ENCODE peak calls at places on chromosomes 6 and 20, in nine cellular contexts. I is CD8-positive, alpha-beta T cell; Z is astrocyte of the spinal cord; V is IMR-90; X is A549; L is fibroblast of pulmonary artery; B is cardiac muscle cell; E is Panc1; P is endothelial cell of umbilical vein. O is an unnamed sample.

GRCh38 chr6:129860901-129861665 is at the start of gene TMEM244:
- DNase-seq in V (peak; percentile 70), P (no peak), I (no peak), L (no peak), E (no peak), X (no peak), B (peak; percentile 22), Z (peak; percentile 51), O (no peak)

GRCh38 chr6:110556317-110557115 is 80.1 kb upstream of the SLC22A16 start:
- DNase-seq in P (no peak), Z (no peak), I (no peak), E (no peak), L (no peak), B (no peak), X (no peak), V (no peak), O (no peak)

GRCh38 chr6:82646231-82646615 is 282.6 kb downstream of the TPBG start:
- DNase-seq in L (no peak), I (no peak), Z (peak; percentile 7), X (no peak), E (peak; percentile 20), B (no peak), P (no peak), V (no peak), O (no peak)

GRCh38 chr6:36367743-36368142 is 19.7 kb downstream of the ETV7 start:
- DNase-seq in V (no peak), E (no peak), L (no peak), X (no peak), B (no peak), P (no peak), Z (no peak), I (no peak), O (no peak)

GRCh38 chr6:142842423-142843261 is 102.3 kb downstream of the HIVEP2 start:
- DNase-seq in B (no peak), Z (peak; percentile 70), I (no peak), P (peak; percentile 91), E (peak; percentile 77), V (peak; percentile 57), L (peak; percentile 60), X (no peak), O (no peak)

GRCh38 chr6:26199773-26200728 is 112.8 kb downstream of the HFE start:
- DNase-seq in X (no peak), E (no peak), Z (peak; percentile 48), I (no peak), P (no peak), V (peak; percentile 38), B (no peak), L (peak; percentile 55), O (no peak)

GRCh38 chr6:401239-401993 is 9.9 kb downstream of the IRF4 start:
- DNase-seq in L (no peak), X (no peak), I (no peak), V (no peak), B (no peak), P (no peak), E (no peak), Z (no peak), O (no peak)

GRCh38 chr20:40251284-40251932 is 437.6 kb downstream of the MAFB start:
- DNase-seq in P (peak; percentile 17), L (peak; percentile 16), E (no peak), Z (no peak), B (peak; percentile 19), I (no peak), X (peak; percentile 4), V (peak; percentile 15), O (no peak)

GRCh38 chr6:161748535-161749386 is 474.9 kb upstream of the AGPAT4 start:
- DNase-seq in L (peak; percentile 14), P (peak; percentile 5), V (no peak), E (no peak), I (no peak), Z (no peak), B (peak; percentile 82), X (peak; percentile 15), O (no peak)
- TF ChIP-seq CTCF in L (peak; percentile 33), P (peak; percentile 26), V (no peak), E (peak; percentile 74), I (no peak), Z (peak; percentile 61), B (peak; percentile 59), X (peak; percentile 30), O (no peak)

GRCh38 chr6:41563060-41563776 is 17.0 kb downstream of the FOXP4 start:
- DNase-seq in V (no peak), X (no peak), P (no peak), E (no peak), Z (no peak), L (no peak), B (no peak), I (no peak), O (no peak)
- H3K4me3 ChIP-seq in V (no peak overlapping the region), X (no peak overlapping the region), P (no peak overlapping the region), E (no peak overlapping the region), Z (no peak overlapping the region), L (no peak overlapping the region), B (no peak overlapping the region), I (no peak overlapping the region), O (no peak overlapping the region)

GRCh38 chr6:112432853-112433252 is 85.7 kb downstream of the RFPL4B start:
- DNase-seq in I (no peak), X (no peak), V (peak; percentile 21), Z (no peak), L (no peak), E (no peak), P (no peak), B (no peak), O (no peak)

GRCh38 chr6:112431803-112432202 is 84.7 kb downstream of the RFPL4B start:
- DNase-seq in B (no peak), P (no peak), I (no peak), X (no peak), E (no peak), L (no peak), V (no peak), Z (no peak), O (no peak)

GRCh38 chr6:112428477-112428876 is 81.3 kb downstream of the RFPL4B start:
- DNase-seq in P (no peak), L (peak; percentile 11), X (no peak), V (no peak), E (no peak), Z (no peak), B (no peak), I (no peak), O (no peak)

GRCh38 chr6:112433457-112433856 is 86.3 kb downstream of the RFPL4B start:
- DNase-seq in X (no peak), P (no peak), B (no peak), I (no peak), E (no peak), Z (no peak), V (no peak), L (no peak), O (no peak)

GRCh38 chr6:112429226-112429625 is 82.1 kb downstream of the RFPL4B start:
- DNase-seq in P (peak; percentile 17), V (peak; percentile 53), Z (peak; percentile 25), E (no peak), B (peak; percentile 45), L (peak; percentile 45), I (no peak), X (no peak), O (no peak)
- TF ChIP-seq CTCF in P (no peak), V (peak; percentile 47), Z (peak; percentile 31), E (peak; percentile 48), B (no peak), L (peak; percentile 17), I (no peak), X (no peak), O (peak; percentile 19)

GRCh38 chr20:5413394-5413793 is 96.6 kb upstream of the PROKR2 start:
- DNase-seq in I (no peak), X (no peak), V (no peak), Z (no peak), B (no peak), E (no peak), L (no peak), P (no peak), O (no peak)

GRCh38 chr20:5410450-5410849 is 93.7 kb upstream of the PROKR2 start:
- DNase-seq in B (no peak), L (no peak), X (no peak), E (no peak), I (no peak), P (no peak), Z (no peak), V (no peak), O (no peak)
- H3K4me3 ChIP-seq in B (no peak overlapping the region), L (no peak overlapping the region), X (no peak overlapping the region), E (no peak overlapping the region), I (no peak overlapping the region), P (no peak overlapping the region), Z (no peak overlapping the region), V (no peak overlapping the region), O (no peak overlapping the region)

DNA sequence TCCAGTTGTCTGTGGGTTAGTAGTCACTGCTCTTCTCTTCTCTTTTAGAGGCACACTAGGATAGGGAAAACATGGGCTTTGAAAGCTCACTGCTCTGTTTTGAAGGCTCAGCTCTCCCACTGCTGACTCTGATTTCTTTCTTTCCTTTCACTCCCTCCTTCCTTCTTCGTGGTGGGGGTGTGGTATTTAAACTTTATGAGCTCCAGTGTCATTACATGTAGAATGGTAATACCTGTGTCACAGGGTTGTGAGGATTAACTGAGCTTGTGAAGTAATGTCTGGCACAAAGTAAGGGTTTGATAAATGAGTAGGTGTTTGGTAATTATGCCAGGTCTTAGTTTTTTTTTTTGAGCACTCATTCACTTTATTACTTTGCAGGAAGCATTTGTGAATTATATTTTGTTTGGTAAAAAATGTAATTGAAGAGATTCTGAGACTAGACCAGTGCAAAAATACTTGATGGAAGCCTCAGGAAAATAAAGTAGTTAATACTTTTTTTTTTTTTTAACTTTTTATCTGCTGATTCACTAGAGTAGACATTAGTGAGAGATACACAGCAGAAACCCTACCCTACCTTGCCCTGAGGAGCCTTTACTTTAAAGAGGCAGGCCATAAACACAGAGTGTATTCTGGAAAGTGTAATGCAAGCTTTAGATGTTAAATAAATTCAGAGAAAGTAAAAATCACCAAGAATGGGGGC is 17.3 kb downstream of the SMAP1 start:
- DNase-seq in X (no peak), B (no peak), V (no peak), Z (no peak), P (no peak), E (no peak), I (no peak), L (no peak), O (no peak)
- TF ChIP-seq CTCF in X (no peak), B (no peak), V (no peak), Z (no peak), P (no peak), E (no peak), I (no peak), L (no peak), O (no peak)

GRCh38 chr20:62476074-62476838 is 461 bp upstream of the GATA5 start:
- DNase-seq in E (no peak), Z (no peak), L (no peak), X (no peak), V (no peak), B (peak; percentile 93), I (no peak), P (no peak), O (no peak)
- H3K4me3 ChIP-seq in E (peak overlapping the region; percentile 76), Z (no peak overlapping the region), L (no peak overlapping the region), X (peak overlapping the region; percentile 50), V (no peak overlapping the region), B (peak overlapping the region; percentile 63), I (no peak overlapping the region), P (no peak overlapping the region), O (no peak overlapping the region)

DNA sequence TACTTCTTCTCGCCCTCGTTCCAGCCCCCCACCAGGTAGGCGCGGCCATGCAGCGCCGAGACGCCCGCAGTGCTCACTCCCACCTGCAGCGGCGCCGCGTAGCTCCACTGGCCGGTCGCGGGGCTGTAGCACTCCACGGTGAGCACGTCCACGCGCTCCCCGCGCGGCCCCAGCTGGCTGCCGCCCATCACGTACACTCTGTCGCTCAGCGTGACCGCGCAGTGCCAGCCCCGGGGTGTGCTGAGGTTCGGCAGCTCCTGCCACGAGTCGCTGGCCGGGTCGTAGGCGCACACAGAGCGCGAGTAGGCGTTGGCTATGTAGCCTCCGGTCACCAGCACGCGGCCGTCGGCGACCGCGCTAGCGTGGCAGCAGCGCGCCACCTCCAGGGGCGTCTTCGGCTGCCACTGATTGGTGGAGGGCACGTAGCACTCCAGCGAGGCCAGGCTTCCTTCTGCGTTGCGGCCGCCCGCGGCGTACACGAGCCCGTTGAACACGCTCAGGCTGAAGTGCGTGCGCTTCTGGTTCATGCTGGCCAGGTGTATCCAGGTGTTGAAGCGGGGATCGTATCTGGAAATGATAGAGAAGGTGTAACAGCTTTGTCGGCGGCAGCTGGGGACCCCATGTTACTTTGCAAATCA is 13.7 kb downstream of the KLHL31 start:
- DNase-seq in L (peak; percentile 48), V (peak; percentile 44), I (peak; percentile 71), Z (peak; percentile 33), E (peak; percentile 55), X (peak; percentile 44), B (peak; percentile 79), P (peak; percentile 64), O (no peak)
- TF ChIP-seq CTCF in L (peak; percentile 15), V (peak; percentile 20), I (no peak), Z (peak; percentile 11), E (peak; percentile 56), X (peak; percentile 44), B (peak; percentile 9), P (peak; percentile 48), O (peak; percentile 37)

O was measured in AG04449.